ENCODE peak calls at places on chromosome 22, in six cellular contexts. E is activated CD8-positive, alpha-beta memory T cell treated with anti-CD3 and anti-CD28 coated beads, Interleukin-2, amount 10 ng/mL, durations not matched to agents 7 days and 5 days; P is D341Med; N is T follicular helper cell; S is mesendoderm; U is lower leg skin. W is an unnamed sample.

GRCh38 chr22:44026630-44027511 is 2.8 kb downstream of the PARVB start:
- DNase-seq in E (peak), U (peak), P (no peak), S (no peak), N (peak), W (peak)

GRCh38 chr22:49599691-49600451 is 227.8 kb downstream of the BRD1 start:
- DNase-seq in E (no peak), S (no peak), U (no peak), N (no peak), P (no peak), W (no peak)

GRCh38 chr22:22576244-22576988 is 17.4 kb upstream of the PRAME start:
- DNase-seq in S (peak), P (peak), E (no peak), N (no peak), U (no peak), W (no peak)

GRCh38 chr22:33242078-33242477 is 183.9 kb upstream of the SYN3 start:
- DNase-seq in N (no peak), E (no peak), P (no peak), S (no peak), U (no peak), W (no peak)

GRCh38 chr22:41469218-41469851 is 418 bp downstream of the ACO2 start:
- DNase-seq in E (no peak), N (no peak), P (no peak), U (no peak), S (peak), W (no peak)

GRCh38 chr22:36778020-36778419 is 2.1 kb upstream of the IFT27 start:
- DNase-seq in P (no peak), N (no peak), E (no peak), U (no peak), S (no peak), W (no peak)

GRCh38 chr22:40403651-40404050 is 33.3 kb downstream of the SGSM3 start:
- DNase-seq in E (no peak), N (no peak), U (no peak), S (no peak), P (no peak), W (no peak)

GRCh38 chr22:36332623-36333331 is 55.0 kb downstream of the MYH9 start:
- DNase-seq in E (peak), N (peak), S (peak), U (no peak), P (no peak), W (no peak)

GRCh38 chr22:20456722-20457076 is 19.1 kb upstream of the SCARF2 start:
- DNase-seq in N (no peak), U (no peak), E (no peak), S (no peak), P (no peak), W (peak)

GRCh38 chr22:48577014-48577690 is 1250.5 kb downstream of the BRD1 start:
- DNase-seq in P (no peak), S (no peak), N (no peak), U (no peak), E (no peak), W (no peak)

GRCh38 chr22:36104988-36105387 is 55.6 kb downstream of the APOL3 start:
- DNase-seq in E (no peak), U (no peak), P (no peak), S (no peak), N (no peak), W (no peak)

GRCh38 chr22:44752285-44753188 is at the start of gene ARHGAP8:
- DNase-seq in E (no peak), S (peak), U (no peak), N (no peak), P (no peak), W (no peak)

GRCh38 chr22:47102648-47103047 is 340.2 kb downstream of the TBC1D22A start:
- DNase-seq in N (no peak), E (no peak), S (peak), P (no peak), U (no peak), W (no peak)

GRCh38 chr22:23100124-23100801 is 29.9 kb downstream of the GNAZ start:
- DNase-seq in S (no peak), P (no peak), N (no peak), U (no peak), E (no peak), W (no peak)

GRCh38 chr22:43446881-43447280 is 35.1 kb downstream of the MPPED1 start:
- DNase-seq in N (no peak), U (no peak), E (no peak), S (no peak), P (no peak), W (peak)

GRCh38 chr22:20758688-20759087 is 15.2 kb upstream of the SERPIND1 start:
- DNase-seq in U (no peak), P (no peak), S (peak), N (no peak), E (no peak), W (no peak)

GRCh38 chr22:23431337-23432072 is 148.6 kb downstream of the IGLL1 start:
- DNase-seq in N (no peak), E (no peak), S (peak), P (no peak), U (no peak), W (no peak)

GRCh38 chr22:36257948-36258674 is 5.2 kb downstream of the APOL1 start:
- DNase-seq in P (no peak), E (no peak), S (no peak), N (no peak), U (no peak), W (no peak)